ENCODE peak calls at places on chromosomes 13 and 19, in four cellular contexts. One of them, this sample, is unnamed.

GRCh38 chr13:50512602-50513527 is 330.6 kb downstream of the DLEU7 start:
- DNase-seq in brain microvascular endothelial cell: peak
- DNase-seq in nephron progenitor cell: peak
- DNase-seq in heart right ventricle: peak
- DNase-seq in this sample: peak

GRCh38 chr19:48252625-48253024 is 3.1 kb downstream of the CARD8 start:
- DNase-seq in brain microvascular endothelial cell: no peak
- DNase-seq in nephron progenitor cell: no peak
- DNase-seq in heart right ventricle: no peak
- DNase-seq in this sample: no peak

GRCh38 chr19:39199025-39199424 is 2.3 kb downstream of the NCCRP1 start:
- DNase-seq in brain microvascular endothelial cell: no peak
- DNase-seq in heart right ventricle: no peak
- DNase-seq in nephron progenitor cell: peak
- DNase-seq in this sample: peak

GRCh38 chr19:29079331-29079730 is 133.6 kb downstream of the UQCRFS1 start:
- DNase-seq in brain microvascular endothelial cell: no peak
- DNase-seq in nephron progenitor cell: no peak
- DNase-seq in heart right ventricle: no peak
- DNase-seq in this sample: peak

GRCh38 chr19:17872251-17873001 is 681 bp downstream of the SLC5A5 start:
- DNase-seq in nephron progenitor cell: no peak
- DNase-seq in brain microvascular endothelial cell: no peak
- DNase-seq in heart right ventricle: no peak
- DNase-seq in this sample: no peak

GRCh38 chr13:58999851-59000250 is 1163.9 kb downstream of the DIAPH3 start:
- DNase-seq in nephron progenitor cell: no peak
- DNase-seq in brain microvascular endothelial cell: peak
- DNase-seq in heart right ventricle: no peak
- DNase-seq in this sample: no peak

GRCh38 chr19:31511098-31511497 is 161.9 kb upstream of the TSHZ3 start:
- DNase-seq in heart right ventricle: no peak
- DNase-seq in nephron progenitor cell: no peak
- DNase-seq in brain microvascular endothelial cell: no peak
- DNase-seq in this sample: no peak

GRCh38 chr13:83121904-83122303 is 760.4 kb downstream of the SLITRK1 start:
- DNase-seq in heart right ventricle: no peak
- DNase-seq in brain microvascular endothelial cell: no peak
- DNase-seq in nephron progenitor cell: no peak
- DNase-seq in this sample: no peak

GRCh38 chr19:55312621-55313117 is 12.5 kb downstream of the TMEM150B start:
- DNase-seq in nephron progenitor cell: no peak
- DNase-seq in heart right ventricle: no peak
- DNase-seq in brain microvascular endothelial cell: no peak
- DNase-seq in this sample: no peak

GRCh38 chr19:39481229-39481545 is 549 bp downstream of the TIMM50 start:
- DNase-seq in heart right ventricle: no peak
- DNase-seq in brain microvascular endothelial cell: no peak
- DNase-seq in nephron progenitor cell: no peak
- DNase-seq in this sample: no peak

GRCh38 chr13:101499406-101499805 is 46.9 kb downstream of the ITGBL1 start:
- DNase-seq in brain microvascular endothelial cell: no peak
- DNase-seq in nephron progenitor cell: no peak
- DNase-seq in heart right ventricle: no peak
- DNase-seq in this sample: no peak

GRCh38 chr13:37923236-37923635 is 53.7 kb upstream of the TRPC4 start:
- DNase-seq in brain microvascular endothelial cell: no peak
- DNase-seq in heart right ventricle: no peak
- DNase-seq in nephron progenitor cell: no peak
- DNase-seq in this sample: no peak

GRCh38 chr13:101570410-101570809 is 117.9 kb downstream of the ITGBL1 start:
- DNase-seq in nephron progenitor cell: no peak
- DNase-seq in heart right ventricle: no peak
- DNase-seq in brain microvascular endothelial cell: peak
- DNase-seq in this sample: no peak

GRCh38 chr13:23883255-23883654 is 5.9 kb downstream of the MIPEP start:
- DNase-seq in brain microvascular endothelial cell: no peak
- DNase-seq in heart right ventricle: no peak
- DNase-seq in nephron progenitor cell: no peak
- DNase-seq in this sample: no peak

GRCh38 chr19:38743394-38744297 is 628 bp downstream of the CAPN12 start:
- DNase-seq in brain microvascular endothelial cell: no peak
- DNase-seq in heart right ventricle: no peak
- DNase-seq in nephron progenitor cell: no peak
- DNase-seq in this sample: no peak

GRCh38 chr13:30354481-30355404 is 47.4 kb upstream of the KATNAL1 start:
- DNase-seq in brain microvascular endothelial cell: no peak
- DNase-seq in nephron progenitor cell: no peak
- DNase-seq in heart right ventricle: no peak
- DNase-seq in this sample: no peak

GRCh38 chr13:46683879-46684278 is 113.1 kb downstream of the ESD start:
- DNase-seq in brain microvascular endothelial cell: no peak
- DNase-seq in nephron progenitor cell: no peak
- DNase-seq in heart right ventricle: no peak
- DNase-seq in this sample: no peak

GRCh38 chr19:13460045-13460444 is 46.2 kb downstream of the CACNA1A start:
- DNase-seq in nephron progenitor cell: no peak
- DNase-seq in brain microvascular endothelial cell: no peak
- DNase-seq in heart right ventricle: no peak
- DNase-seq in this sample: peak

GRCh38 chr13:24716011-24716410 is 35.8 kb downstream of the ATP12A start:
- DNase-seq in brain microvascular endothelial cell: no peak
- DNase-seq in heart right ventricle: no peak
- DNase-seq in nephron progenitor cell: no peak
- DNase-seq in this sample: no peak

GRCh38 chr19:46378268-46378667 is 31.4 kb downstream of the PPP5C start:
- DNase-seq in brain microvascular endothelial cell: peak
- DNase-seq in nephron progenitor cell: no peak
- DNase-seq in heart right ventricle: no peak
- DNase-seq in this sample: no peak

GRCh38 chr13:98349731-98350305 is 172.7 kb upstream of the RNF113B start:
- DNase-seq in nephron progenitor cell: peak
- DNase-seq in brain microvascular endothelial cell: no peak
- DNase-seq in heart right ventricle: peak
- DNase-seq in this sample: peak